ENCODE peak calls at places on chromosome 17, in seven cellular contexts. One of them, this sample, is unnamed.

GRCh38 chr17:30236807-30237206 is 1.3 kb upstream of the SLC6A4 start:
- DNase-seq in omental fat pad: no peak
- DNase-seq in tibial artery: peak; percentile 44
- DNase-seq in heart left ventricle: peak; percentile 32
- DNase-seq in K562: no peak
- DNase-seq in body of pancreas: peak; percentile 69
- DNase-seq in endothelial cell: peak; percentile 82
- DNase-seq in this sample: peak; percentile 81

GRCh38 chr17:62696256-62696655 is 68.8 kb downstream of the MRC2 start:
- DNase-seq in omental fat pad: no peak
- DNase-seq in tibial artery: no peak
- DNase-seq in heart left ventricle: no peak
- DNase-seq in K562: no peak
- DNase-seq in body of pancreas: no peak
- DNase-seq in endothelial cell: no peak
- DNase-seq in this sample: no peak

GRCh38 chr17:13127921-13128582 is 110.2 kb upstream of the ELAC2 start:
- DNase-seq in omental fat pad: no peak
- DNase-seq in tibial artery: no peak
- DNase-seq in heart left ventricle: no peak
- DNase-seq in K562: no peak
- DNase-seq in body of pancreas: no peak
- DNase-seq in endothelial cell: no peak
- DNase-seq in this sample: no peak

GRCh38 chr17:45584092-45585036 is 93.8 kb upstream of the PLEKHM1 start:
- DNase-seq in omental fat pad: no peak
- DNase-seq in tibial artery: peak; percentile 38
- DNase-seq in heart left ventricle: peak; percentile 51
- DNase-seq in K562: peak; percentile 69
- DNase-seq in body of pancreas: peak; percentile 78
- DNase-seq in endothelial cell: peak; percentile 65
- DNase-seq in this sample: peak; percentile 82

GRCh38 chr17:65572581-65573282 is 11.3 kb upstream of the AXIN2 start:
- DNase-seq in omental fat pad: no peak
- DNase-seq in tibial artery: no peak
- DNase-seq in heart left ventricle: no peak
- DNase-seq in K562: no peak
- DNase-seq in body of pancreas: no peak
- DNase-seq in endothelial cell: no peak
- DNase-seq in this sample: no peak

GRCh38 chr17:69055334-69055733 is 5.4 kb downstream of the ABCA9 start:
- DNase-seq in omental fat pad: no peak
- DNase-seq in tibial artery: no peak
- DNase-seq in heart left ventricle: no peak
- DNase-seq in K562: no peak
- DNase-seq in body of pancreas: no peak
- DNase-seq in endothelial cell: no peak
- DNase-seq in this sample: no peak

GRCh38 chr17:17514993-17515920 is 19.1 kb upstream of the RASD1 start:
- DNase-seq in omental fat pad: no peak
- DNase-seq in tibial artery: no peak
- DNase-seq in heart left ventricle: no peak
- DNase-seq in K562: no peak
- DNase-seq in body of pancreas: no peak
- DNase-seq in endothelial cell: no peak
- DNase-seq in this sample: no peak

GRCh38 chr17:56434610-56435009 is 158.9 kb upstream of the NOG start:
- DNase-seq in omental fat pad: no peak
- DNase-seq in tibial artery: no peak
- DNase-seq in heart left ventricle: no peak
- DNase-seq in K562: no peak
- DNase-seq in body of pancreas: no peak
- DNase-seq in endothelial cell: no peak
- DNase-seq in this sample: no peak

GRCh38 chr17:34756670-34757021 is 177.3 kb downstream of the TMEM132E start:
- DNase-seq in omental fat pad: no peak
- DNase-seq in tibial artery: no peak
- DNase-seq in heart left ventricle: no peak
- DNase-seq in K562: no peak
- DNase-seq in body of pancreas: no peak
- DNase-seq in endothelial cell: no peak
- DNase-seq in this sample: no peak

GRCh38 chr17:16288860-16289571 is 64.3 kb downstream of the CENPV start:
- DNase-seq in omental fat pad: no peak
- DNase-seq in tibial artery: no peak
- DNase-seq in heart left ventricle: no peak
- DNase-seq in K562: no peak
- DNase-seq in body of pancreas: no peak
- DNase-seq in endothelial cell: no peak
- DNase-seq in this sample: no peak

GRCh38 chr17:57365420-57365819 is 109.1 kb downstream of the MSI2 start:
- DNase-seq in omental fat pad: no peak
- DNase-seq in tibial artery: no peak
- DNase-seq in heart left ventricle: no peak
- DNase-seq in K562: peak; percentile 88
- DNase-seq in body of pancreas: no peak
- DNase-seq in endothelial cell: no peak
- DNase-seq in this sample: no peak

GRCh38 chr17:61305024-61305423 is 94.6 kb upstream of the TBX2 start:
- DNase-seq in omental fat pad: no peak
- DNase-seq in tibial artery: no peak
- DNase-seq in heart left ventricle: no peak
- DNase-seq in K562: no peak
- DNase-seq in body of pancreas: no peak
- DNase-seq in endothelial cell: no peak
- DNase-seq in this sample: no peak

GRCh38 chr17:73689596-73690275 is 45.5 kb upstream of the SDK2 start:
- DNase-seq in omental fat pad: no peak
- DNase-seq in tibial artery: no peak
- DNase-seq in heart left ventricle: no peak
- DNase-seq in K562: no peak
- DNase-seq in body of pancreas: no peak
- DNase-seq in endothelial cell: no peak
- DNase-seq in this sample: no peak

GRCh38 chr17:68955181-68955841 is at the start of gene ABCA8:
- DNase-seq in omental fat pad: no peak
- DNase-seq in tibial artery: peak; percentile 40
- DNase-seq in heart left ventricle: peak; percentile 54
- DNase-seq in K562: no peak
- DNase-seq in body of pancreas: peak; percentile 30
- DNase-seq in endothelial cell: no peak
- DNase-seq in this sample: no peak

GRCh38 chr17:79011451-79012147 is 2.0 kb upstream of the CANT1 start:
- DNase-seq in omental fat pad: no peak
- DNase-seq in tibial artery: no peak
- DNase-seq in heart left ventricle: no peak
- DNase-seq in K562: no peak
- DNase-seq in body of pancreas: no peak
- DNase-seq in endothelial cell: no peak
- DNase-seq in this sample: no peak

GRCh38 chr17:29619251-29619650 is 3.5 kb downstream of the CORO6 start:
- DNase-seq in omental fat pad: no peak
- DNase-seq in tibial artery: peak; percentile 24
- DNase-seq in heart left ventricle: peak; percentile 77
- DNase-seq in K562: no peak
- DNase-seq in body of pancreas: no peak
- DNase-seq in endothelial cell: no peak
- DNase-seq in this sample: peak; percentile 15

GRCh38 chr17:66494023-66494803 is 191.8 kb downstream of the PRKCA start:
- DNase-seq in omental fat pad: no peak
- DNase-seq in tibial artery: no peak
- DNase-seq in heart left ventricle: no peak
- DNase-seq in K562: peak; percentile 30
- DNase-seq in body of pancreas: no peak
- DNase-seq in endothelial cell: no peak
- DNase-seq in this sample: no peak

GRCh38 chr17:19411641-19412040 is 609 bp downstream of the RNF112 start:
- DNase-seq in omental fat pad: no peak
- DNase-seq in tibial artery: no peak
- DNase-seq in heart left ventricle: no peak
- DNase-seq in K562: no peak
- DNase-seq in body of pancreas: no peak
- DNase-seq in endothelial cell: no peak
- DNase-seq in this sample: no peak

GRCh38 chr17:19867654-19868395 is at the start of gene ULK2:
- DNase-seq in omental fat pad: no peak
- DNase-seq in tibial artery: peak; percentile 27
- DNase-seq in heart left ventricle: peak; percentile 70
- DNase-seq in K562: no peak
- DNase-seq in body of pancreas: peak; percentile 71
- DNase-seq in endothelial cell: peak; percentile 73
- DNase-seq in this sample: peak; percentile 51

GRCh38 chr17:27544350-27545131 is 86.4 kb upstream of the LGALS9 start:
- DNase-seq in omental fat pad: no peak
- DNase-seq in tibial artery: no peak
- DNase-seq in heart left ventricle: no peak
- DNase-seq in K562: peak; percentile 59
- DNase-seq in body of pancreas: no peak
- DNase-seq in endothelial cell: no peak
- DNase-seq in this sample: no peak

GRCh38 chr17:4739122-4740024 is at the start of the genes CXCL16 and ZMYND15:
- DNase-seq in omental fat pad: peak; percentile 36
- DNase-seq in tibial artery: peak; percentile 51
- DNase-seq in heart left ventricle: peak; percentile 47
- DNase-seq in K562: peak; percentile 79
- DNase-seq in body of pancreas: peak; percentile 71
- DNase-seq in endothelial cell: peak; percentile 31
- DNase-seq in this sample: peak; percentile 65

GRCh38 chr17:13601317-13601775 is 383 bp downstream of the HS3ST3A1 start:
- DNase-seq in omental fat pad: no peak
- DNase-seq in tibial artery: no peak
- DNase-seq in heart left ventricle: peak; percentile 19
- DNase-seq in K562: no peak
- DNase-seq in body of pancreas: peak; percentile 4
- DNase-seq in endothelial cell: peak; percentile 35
- DNase-seq in this sample: no peak

GRCh38 chr17:4908301-4908700 is 5.4 kb upstream of the CHRNE start:
- DNase-seq in omental fat pad: no peak
- DNase-seq in tibial artery: no peak
- DNase-seq in heart left ventricle: no peak
- DNase-seq in K562: no peak
- DNase-seq in body of pancreas: no peak
- DNase-seq in endothelial cell: peak; percentile 33
- DNase-seq in this sample: no peak

GRCh38 chr17:42514279-42514678 is 21.8 kb upstream of the NAGLU start:
- DNase-seq in omental fat pad: no peak
- DNase-seq in tibial artery: no peak
- DNase-seq in heart left ventricle: no peak
- DNase-seq in K562: no peak
- DNase-seq in body of pancreas: no peak
- DNase-seq in endothelial cell: no peak
- DNase-seq in this sample: no peak

GRCh38 chr17:42509916-42510315 is 26.1 kb upstream of the NAGLU start:
- DNase-seq in omental fat pad: no peak
- DNase-seq in tibial artery: no peak
- DNase-seq in heart left ventricle: no peak
- DNase-seq in K562: no peak
- DNase-seq in body of pancreas: no peak
- DNase-seq in endothelial cell: no peak
- DNase-seq in this sample: no peak

GRCh38 chr17:42513686-42514085 is 22.4 kb upstream of the NAGLU start:
- DNase-seq in omental fat pad: no peak
- DNase-seq in tibial artery: no peak
- DNase-seq in heart left ventricle: no peak
- DNase-seq in K562: no peak
- DNase-seq in body of pancreas: no peak
- DNase-seq in endothelial cell: no peak
- DNase-seq in this sample: no peak

GRCh38 chr17:42512733-42513251 is 23.2 kb upstream of the NAGLU start:
- DNase-seq in omental fat pad: no peak
- DNase-seq in tibial artery: no peak
- DNase-seq in heart left ventricle: no peak
- DNase-seq in K562: no peak
- DNase-seq in body of pancreas: no peak
- DNase-seq in endothelial cell: no peak
- DNase-seq in this sample: no peak

DNA sequence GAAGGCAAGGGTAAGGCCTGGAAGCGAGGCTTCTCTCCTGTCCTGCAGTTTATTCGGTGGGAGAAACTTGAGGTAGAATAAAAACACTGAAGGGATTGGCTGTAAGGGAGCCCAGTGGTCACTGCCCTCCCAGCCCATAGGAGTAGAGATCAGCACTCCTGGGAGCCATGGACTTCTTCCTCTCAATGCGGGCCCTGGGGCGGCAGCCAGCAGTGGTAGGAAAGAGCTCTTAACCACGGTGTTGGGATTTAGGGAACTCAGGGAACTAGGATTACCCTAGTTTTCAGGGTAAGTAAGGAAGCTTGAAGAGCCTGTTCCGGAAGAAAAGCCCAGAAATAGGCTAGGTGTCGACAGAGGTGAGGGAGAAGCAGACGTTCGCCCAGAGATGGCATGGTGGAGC is 23.8 kb upstream of the NAGLU start:
- DNase-seq in omental fat pad: no peak
- DNase-seq in tibial artery: no peak
- DNase-seq in heart left ventricle: no peak
- DNase-seq in K562: no peak
- DNase-seq in body of pancreas: no peak
- DNase-seq in endothelial cell: no peak
- DNase-seq in this sample: no peak
- TF ChIP-seq CTCF in omental fat pad: no peak
- TF ChIP-seq CTCF in tibial artery: no peak
- TF ChIP-seq CTCF in heart left ventricle: no peak
- TF ChIP-seq CTCF in K562: no peak
- TF ChIP-seq CTCF in body of pancreas: no peak
- TF ChIP-seq CTCF in endothelial cell: no peak
- TF ChIP-seq CTCF in this sample: no peak

GRCh38 chr17:76593338-76593737 is 7.7 kb upstream of the ST6GALNAC2 start:
- DNase-seq in omental fat pad: no peak
- DNase-seq in tibial artery: no peak
- DNase-seq in heart left ventricle: no peak
- DNase-seq in K562: no peak
- DNase-seq in body of pancreas: no peak
- DNase-seq in endothelial cell: no peak
- DNase-seq in this sample: no peak
- TF ChIP-seq CTCF in omental fat pad: no peak
- TF ChIP-seq CTCF in tibial artery: no peak
- TF ChIP-seq CTCF in heart left ventricle: no peak
- TF ChIP-seq CTCF in K562: no peak
- TF ChIP-seq CTCF in body of pancreas: no peak
- TF ChIP-seq CTCF in endothelial cell: no peak
- TF ChIP-seq CTCF in this sample: no peak

DNA sequence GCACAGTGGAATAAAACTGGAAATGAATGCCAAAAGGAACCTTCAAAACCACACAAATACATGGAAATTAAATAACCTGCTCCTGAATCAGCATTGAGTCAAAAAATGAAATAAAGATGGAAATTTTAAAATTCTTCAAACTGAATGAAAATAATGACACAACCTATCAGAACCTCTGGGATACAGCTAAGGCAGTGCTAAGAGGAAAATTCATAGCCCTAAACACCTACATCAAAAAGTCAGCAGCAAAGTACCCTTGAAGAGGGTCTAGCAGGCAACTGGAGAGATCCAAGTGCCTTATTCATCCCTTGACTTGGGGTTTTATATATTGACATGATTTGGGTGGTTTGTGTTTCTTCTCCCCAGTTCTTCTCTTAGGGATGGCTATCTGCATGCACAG is 294.1 kb downstream of the PMP22 start:
- DNase-seq in omental fat pad: no peak
- DNase-seq in tibial artery: no peak
- DNase-seq in heart left ventricle: no peak
- DNase-seq in K562: no peak
- DNase-seq in body of pancreas: no peak
- DNase-seq in endothelial cell: no peak
- DNase-seq in this sample: no peak
- TF ChIP-seq CTCF in omental fat pad: no peak
- TF ChIP-seq CTCF in tibial artery: no peak
- TF ChIP-seq CTCF in heart left ventricle: no peak
- TF ChIP-seq CTCF in K562: no peak
- TF ChIP-seq CTCF in body of pancreas: no peak
- TF ChIP-seq CTCF in endothelial cell: no peak
- TF ChIP-seq CTCF in this sample: no peak

GRCh38 chr17:49695698-49696232 is 12.0 kb downstream of the SLC35B1 start:
- DNase-seq in omental fat pad: no peak
- DNase-seq in tibial artery: no peak
- DNase-seq in heart left ventricle: no peak
- DNase-seq in K562: no peak
- DNase-seq in body of pancreas: no peak
- DNase-seq in endothelial cell: no peak
- DNase-seq in this sample: no peak
- TF ChIP-seq CTCF in omental fat pad: no peak
- TF ChIP-seq CTCF in tibial artery: no peak
- TF ChIP-seq CTCF in heart left ventricle: no peak
- TF ChIP-seq CTCF in K562: no peak
- TF ChIP-seq CTCF in body of pancreas: no peak
- TF ChIP-seq CTCF in endothelial cell: no peak
- TF ChIP-seq CTCF in this sample: no peak